ENCODE peak calls at places on chromosomes 1 and 21, in five cellular contexts. W, Q, K, Z and U are unnamed samples.
A peak's percentile ranks its signal among the peaks of the same experiment; 100 is the strongest.

GRCh38 chr21:34274001-34274400 is 89.8 kb upstream of the KCNE2 start:
- DNase-seq in Z (no peak), W (no peak), Q (no peak), K (no peak), U (no peak)

GRCh38 chr1:180919183-180919700 is 6.5 kb downstream of the KIAA1614 start:
- DNase-seq in Z (no peak), W (no peak), Q (no peak), K (no peak), U (peak; percentile 30)

GRCh38 chr1:200780545-200781444 is 42.1 kb downstream of the CAMSAP2 start:
- DNase-seq in Q (no peak), K (no peak), Z (no peak), W (no peak), U (no peak)

GRCh38 chr1:80417651-80418050 is 1383.1 kb upstream of the ADGRL2 start:
- DNase-seq in Q (no peak), Z (no peak), K (no peak), W (no peak), U (no peak)

GRCh38 chr1:201471772-201472171 is 2.8 kb upstream of the PHLDA3 start:
- DNase-seq in Z (no peak), K (no peak), Q (no peak), W (no peak), U (no peak)

GRCh38 chr21:31580866-31581276 is 78.6 kb upstream of the SOD1 start:
- DNase-seq in W (peak; percentile 62), K (peak; percentile 59), Z (peak; percentile 46), Q (no peak), U (peak; percentile 61)

GRCh38 chr21:8992731-8993174 is 1528.6 kb upstream of the TPTE start:
- DNase-seq in K (no peak), W (no peak), Q (no peak), Z (peak; percentile 95), U (no peak)

GRCh38 chr1:115179397-115179835 is 90.1 kb upstream of the TSPAN2 start:
- DNase-seq in K (no peak), W (peak; percentile 12), Z (peak; percentile 38), Q (no peak), U (no peak)

GRCh38 chr1:9629445-9630201 is 21.9 kb upstream of the PIK3CD start:
- DNase-seq in Z (no peak), Q (no peak), K (peak; percentile 89), W (peak; percentile 95), U (peak; percentile 82)

GRCh38 chr1:87325982-87326738 is 2.5 kb upstream of the LMO4 start:
- DNase-seq in Q (no peak), W (peak; percentile 64), K (peak; percentile 43), Z (peak; percentile 44), U (no peak)

GRCh38 chr1:228270032-228270431 is 62.2 kb downstream of the OBSCN start:
- DNase-seq in Z (no peak), W (no peak), Q (no peak), K (peak; percentile 8), U (no peak)

GRCh38 chr1:869499-870244 is 54.1 kb upstream of the SAMD11 start:
- DNase-seq in Q (no peak), W (peak; percentile 60), K (peak; percentile 67), Z (peak; percentile 9), U (peak; percentile 97)

GRCh38 chr1:101290119-101290921 is 53.5 kb downstream of the S1PR1 start:
- DNase-seq in Q (no peak), W (no peak), Z (no peak), K (no peak), U (no peak)

GRCh38 chr1:159881930-159882839 is 17.8 kb downstream of the CFAP45 start:
- DNase-seq in W (peak; percentile 38), Z (peak; percentile 32), Q (peak; percentile 92), K (peak; percentile 54), U (peak; percentile 82)

GRCh38 chr21:32112194-32112593 is 166.7 kb downstream of the MIS18A start:
- DNase-seq in Q (no peak), Z (no peak), W (no peak), K (no peak), U (no peak)

GRCh38 chr1:6599141-6599975 is 3.3 kb downstream of the KLHL21 start:
- DNase-seq in K (peak; percentile 79), Q (no peak), W (peak; percentile 87), Z (no peak), U (peak; percentile 74)

GRCh38 chr1:192158181-192158580 is at the start of gene RGS18:
- DNase-seq in Z (no peak), K (no peak), W (peak; percentile 95), Q (no peak), U (no peak)

GRCh38 chr21:29030909-29031308 is 6.4 kb downstream of the USP16 start:
- DNase-seq in K (no peak), Q (no peak), W (no peak), Z (no peak), U (no peak)

GRCh38 chr1:110082477-110082876 is 12.0 kb upstream of the ALX3 start:
- DNase-seq in W (no peak), Q (no peak), K (no peak), Z (no peak), U (no peak)
- TF ChIP-seq POLR2A in W (no peak), Q (no peak), K (no peak), Z (no peak), U (no peak)

DNA sequence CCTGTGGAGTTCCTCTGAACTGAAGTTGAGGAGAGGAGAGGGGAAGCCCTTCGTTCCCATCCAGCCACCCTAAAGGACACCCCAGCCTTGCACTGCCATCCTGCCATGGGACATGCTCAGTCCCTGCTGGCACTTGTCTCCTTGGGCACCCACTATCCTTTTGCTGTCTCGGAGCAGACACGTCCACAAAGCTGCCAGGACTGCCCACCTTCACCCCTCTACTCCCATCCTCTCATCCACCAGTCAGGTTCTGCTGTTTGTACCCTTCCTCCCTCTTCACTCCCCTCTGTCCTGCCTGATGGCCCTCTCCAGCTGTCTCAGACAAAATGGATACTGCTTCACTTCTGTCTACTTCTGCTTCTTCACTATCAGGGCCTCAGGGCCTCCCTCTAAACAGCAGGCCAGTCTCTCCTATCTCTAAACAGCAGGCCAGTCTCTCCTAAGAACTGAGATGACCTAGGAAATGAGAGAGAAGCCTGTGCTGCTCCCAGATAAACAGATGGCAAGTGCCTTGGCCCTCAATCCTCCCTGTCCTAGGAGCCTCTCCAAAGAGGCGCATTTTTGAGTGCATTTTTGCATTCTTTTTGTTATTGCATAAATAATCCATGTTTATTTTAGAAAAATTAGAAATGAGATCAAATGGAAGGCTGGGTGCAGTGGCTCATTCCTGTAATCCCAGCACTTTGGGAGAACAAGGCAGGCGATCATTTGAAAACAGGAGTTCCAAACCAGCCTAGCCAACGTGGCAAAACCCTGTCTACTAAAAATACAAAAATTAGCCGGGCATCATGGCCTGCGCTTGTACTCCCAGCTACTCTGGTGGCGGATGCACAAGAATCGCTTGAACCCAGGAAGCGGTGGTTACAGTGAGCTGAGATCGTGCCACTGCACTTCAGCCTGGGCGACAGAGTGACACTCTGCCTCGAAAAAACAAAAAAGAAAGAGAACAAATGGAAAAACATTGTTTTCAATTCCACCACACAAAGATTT is 4.4 kb upstream of the PYCR2 start:
- DNase-seq in Q (no peak), W (peak; percentile 34), Z (no peak), K (no peak), U (no peak)
- TF ChIP-seq POLR2A in Q (no peak), W (no peak), Z (no peak), K (no peak), U (no peak)

GRCh38 chr21:41367598-41368360 is 6.0 kb downstream of the MX2 start:
- DNase-seq in Z (no peak), W (peak; percentile 11), Q (no peak), K (peak; percentile 82), U (no peak)
- TF ChIP-seq POLR2A in Z (no peak), W (no peak), Q (no peak), K (no peak), U (no peak)

GRCh38 chr1:173489149-173489600 is 12.0 kb downstream of the PRDX6 start:
- DNase-seq in Z (peak; percentile 29), W (peak; percentile 23), K (no peak), Q (no peak), U (no peak)
- TF ChIP-seq POLR2A in Z (no peak), W (no peak), K (no peak), Q (no peak), U (no peak)

GRCh38 chr21:45980697-45981096 is 873 bp upstream of the COL6A1 start:
- DNase-seq in K (no peak), Z (no peak), W (no peak), Q (no peak), U (no peak)

GRCh38 chr21:45981154-45981606 is 390 bp upstream of the COL6A1 start:
- DNase-seq in Z (peak; percentile 47), Q (peak; percentile 92), W (peak; percentile 86), K (peak; percentile 26), U (peak; percentile 90)

GRCh38 chr21:45982256-45982757 is 737 bp downstream of the COL6A1 start:
- DNase-seq in K (no peak), Z (no peak), Q (no peak), W (no peak), U (peak; percentile 73)

GRCh38 chr21:45982758-45983731 is 1.5 kb downstream of the COL6A1 start:
- DNase-seq in Q (peak; percentile 71), W (no peak), Z (no peak), K (no peak), U (peak; percentile 81)

DNA sequence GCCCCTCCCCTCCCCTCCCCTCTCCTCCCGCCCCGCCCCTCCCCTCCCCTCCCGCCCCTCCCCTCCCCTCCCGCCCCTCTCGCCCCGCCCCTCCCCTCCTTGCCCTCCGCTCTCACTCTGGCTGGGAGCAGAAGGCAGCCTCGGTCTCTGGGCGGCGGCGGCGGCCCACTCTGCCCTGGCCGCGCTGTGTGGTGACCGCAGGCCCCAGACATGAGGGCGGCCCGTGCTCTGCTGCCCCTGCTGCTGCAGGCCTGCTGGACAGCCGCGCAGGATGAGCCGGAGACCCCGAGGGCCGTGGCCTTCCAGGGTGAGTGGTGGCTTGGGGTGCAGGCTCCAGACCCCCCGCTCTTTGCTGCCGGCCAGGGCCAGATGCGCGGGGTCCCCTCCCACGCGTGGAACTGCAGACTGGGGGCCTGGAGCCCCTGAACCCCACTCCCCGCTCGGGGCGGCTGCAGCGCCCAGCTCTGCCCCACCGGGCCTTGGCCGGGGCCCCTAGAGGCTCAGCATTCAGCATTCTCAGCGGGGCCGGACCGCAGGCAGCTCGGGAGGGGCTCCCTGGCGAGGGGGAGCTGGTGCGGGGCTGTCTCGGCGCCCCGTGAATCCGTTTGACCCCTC is at the start of gene COL6A1:
- DNase-seq in W (peak; percentile 49), Q (peak; percentile 85), K (peak; percentile 30), Z (no peak), U (peak; percentile 50)
- TF ChIP-seq POLR2A in W (no peak), Q (no peak), K (no peak), Z (no peak), U (peak; percentile 50)